ENCODE peak calls at places on chromosomes 2 and 18, in four cellular contexts. One of them, this sample, is unnamed.
A peak's percentile ranks its signal among the peaks of the same experiment; 100 is the strongest.

GRCh38 chr2:8580316-8581047 is 101.4 kb upstream of the ID2 start:
- DNase-seq in GM12865: no peak
- DNase-seq in NCI-H1092: no peak
- DNase-seq in stimulated activated naive CD8-positive, alpha-beta T cell treated with anti-CD3 and anti-CD28 coated beads, Interleukin-15, Interleukin-2, amounts not matched to agents 100 U/mL and 50 U/mL, for 24 hours: peak; percentile 55
- DNase-seq in this sample: peak; percentile 41

GRCh38 chr2:70094978-70095832 is 7.9 kb downstream of the PCBP1 start:
- DNase-seq in GM12865: peak; percentile 86
- DNase-seq in NCI-H1092: no peak
- DNase-seq in stimulated activated naive CD8-positive, alpha-beta T cell treated with anti-CD3 and anti-CD28 coated beads, Interleukin-15, Interleukin-2, amounts not matched to agents 100 U/mL and 50 U/mL, for 24 hours: peak; percentile 45
- DNase-seq in this sample: peak; percentile 94

GRCh38 chr2:19380532-19380931 is 22.1 kb upstream of the OSR1 start:
- DNase-seq in GM12865: no peak
- DNase-seq in NCI-H1092: no peak
- DNase-seq in stimulated activated naive CD8-positive, alpha-beta T cell treated with anti-CD3 and anti-CD28 coated beads, Interleukin-15, Interleukin-2, amounts not matched to agents 100 U/mL and 50 U/mL, for 24 hours: no peak
- DNase-seq in this sample: no peak

GRCh38 chr2:45909677-45910191 is 258.3 kb downstream of the PRKCE start:
- DNase-seq in GM12865: peak; percentile 77
- DNase-seq in NCI-H1092: no peak
- DNase-seq in stimulated activated naive CD8-positive, alpha-beta T cell treated with anti-CD3 and anti-CD28 coated beads, Interleukin-15, Interleukin-2, amounts not matched to agents 100 U/mL and 50 U/mL, for 24 hours: no peak
- DNase-seq in this sample: peak; percentile 49

GRCh38 chr2:26577442-26578433 is 63.4 kb downstream of the CIB4 start:
- DNase-seq in GM12865: peak; percentile 56
- DNase-seq in NCI-H1092: no peak
- DNase-seq in stimulated activated naive CD8-positive, alpha-beta T cell treated with anti-CD3 and anti-CD28 coated beads, Interleukin-15, Interleukin-2, amounts not matched to agents 100 U/mL and 50 U/mL, for 24 hours: peak; percentile 77
- DNase-seq in this sample: peak; percentile 70

GRCh38 chr18:23071285-23071684 is 64.0 kb upstream of the CABLES1 start:
- DNase-seq in GM12865: peak; percentile 92
- DNase-seq in NCI-H1092: no peak
- DNase-seq in stimulated activated naive CD8-positive, alpha-beta T cell treated with anti-CD3 and anti-CD28 coated beads, Interleukin-15, Interleukin-2, amounts not matched to agents 100 U/mL and 50 U/mL, for 24 hours: peak; percentile 72
- DNase-seq in this sample: peak; percentile 95

GRCh38 chr18:53796042-53796729 is 428.3 kb downstream of the MBD2 start:
- DNase-seq in GM12865: peak; percentile 37
- DNase-seq in NCI-H1092: no peak
- DNase-seq in stimulated activated naive CD8-positive, alpha-beta T cell treated with anti-CD3 and anti-CD28 coated beads, Interleukin-15, Interleukin-2, amounts not matched to agents 100 U/mL and 50 U/mL, for 24 hours: no peak
- DNase-seq in this sample: no peak

GRCh38 chr2:126889501-126890135 is 9.1 kb upstream of the TEX51 start:
- DNase-seq in GM12865: no peak
- DNase-seq in NCI-H1092: no peak
- DNase-seq in stimulated activated naive CD8-positive, alpha-beta T cell treated with anti-CD3 and anti-CD28 coated beads, Interleukin-15, Interleukin-2, amounts not matched to agents 100 U/mL and 50 U/mL, for 24 hours: no peak
- DNase-seq in this sample: no peak

GRCh38 chr2:11692966-11693521 is 23.0 kb upstream of the NTSR2 start:
- DNase-seq in GM12865: peak; percentile 73
- DNase-seq in NCI-H1092: peak; percentile 41
- DNase-seq in stimulated activated naive CD8-positive, alpha-beta T cell treated with anti-CD3 and anti-CD28 coated beads, Interleukin-15, Interleukin-2, amounts not matched to agents 100 U/mL and 50 U/mL, for 24 hours: peak; percentile 72
- DNase-seq in this sample: peak; percentile 79

GRCh38 chr2:42974697-42975357 is 182.4 kb upstream of the HAAO start:
- DNase-seq in GM12865: peak; percentile 52
- DNase-seq in NCI-H1092: no peak
- DNase-seq in stimulated activated naive CD8-positive, alpha-beta T cell treated with anti-CD3 and anti-CD28 coated beads, Interleukin-15, Interleukin-2, amounts not matched to agents 100 U/mL and 50 U/mL, for 24 hours: peak; percentile 72
- DNase-seq in this sample: peak; percentile 43

GRCh38 chr18:21115519-21116411 is 4.2 kb upstream of the ROCK1 start:
- DNase-seq in GM12865: no peak
- DNase-seq in NCI-H1092: no peak
- DNase-seq in stimulated activated naive CD8-positive, alpha-beta T cell treated with anti-CD3 and anti-CD28 coated beads, Interleukin-15, Interleukin-2, amounts not matched to agents 100 U/mL and 50 U/mL, for 24 hours: no peak
- DNase-seq in this sample: no peak

GRCh38 chr2:118852605-118853128 is 5.2 kb upstream of the EN1 start:
- DNase-seq in GM12865: no peak
- DNase-seq in NCI-H1092: no peak
- DNase-seq in stimulated activated naive CD8-positive, alpha-beta T cell treated with anti-CD3 and anti-CD28 coated beads, Interleukin-15, Interleukin-2, amounts not matched to agents 100 U/mL and 50 U/mL, for 24 hours: no peak
- DNase-seq in this sample: no peak

GRCh38 chr2:174059875-174060226 is 94.7 kb upstream of the SP3 start:
- DNase-seq in GM12865: no peak
- DNase-seq in NCI-H1092: no peak
- DNase-seq in stimulated activated naive CD8-positive, alpha-beta T cell treated with anti-CD3 and anti-CD28 coated beads, Interleukin-15, Interleukin-2, amounts not matched to agents 100 U/mL and 50 U/mL, for 24 hours: no peak
- DNase-seq in this sample: no peak

GRCh38 chr2:175630319-175631246 is 371.5 kb downstream of the LNPK start:
- DNase-seq in GM12865: no peak
- DNase-seq in NCI-H1092: peak; percentile 6
- DNase-seq in stimulated activated naive CD8-positive, alpha-beta T cell treated with anti-CD3 and anti-CD28 coated beads, Interleukin-15, Interleukin-2, amounts not matched to agents 100 U/mL and 50 U/mL, for 24 hours: no peak
- DNase-seq in this sample: no peak

GRCh38 chr2:96136123-96136720 is 2.1 kb downstream of the ASTL start:
- DNase-seq in GM12865: no peak
- DNase-seq in NCI-H1092: no peak
- DNase-seq in stimulated activated naive CD8-positive, alpha-beta T cell treated with anti-CD3 and anti-CD28 coated beads, Interleukin-15, Interleukin-2, amounts not matched to agents 100 U/mL and 50 U/mL, for 24 hours: no peak
- DNase-seq in this sample: no peak

GRCh38 chr2:226791487-226792081 is 8.0 kb downstream of the IRS1 start:
- DNase-seq in GM12865: peak; percentile 93
- DNase-seq in NCI-H1092: peak; percentile 80
- DNase-seq in stimulated activated naive CD8-positive, alpha-beta T cell treated with anti-CD3 and anti-CD28 coated beads, Interleukin-15, Interleukin-2, amounts not matched to agents 100 U/mL and 50 U/mL, for 24 hours: peak; percentile 94
- DNase-seq in this sample: peak; percentile 92

GRCh38 chr2:181178130-181178529 is 197.7 kb downstream of the UBE2E3 start:
- DNase-seq in GM12865: peak; percentile 29
- DNase-seq in NCI-H1092: no peak
- DNase-seq in stimulated activated naive CD8-positive, alpha-beta T cell treated with anti-CD3 and anti-CD28 coated beads, Interleukin-15, Interleukin-2, amounts not matched to agents 100 U/mL and 50 U/mL, for 24 hours: no peak
- DNase-seq in this sample: no peak

GRCh38 chr18:41391616-41392610 is 563.1 kb upstream of the PIK3C3 start:
- DNase-seq in GM12865: peak; percentile 12
- DNase-seq in NCI-H1092: peak; percentile 79
- DNase-seq in stimulated activated naive CD8-positive, alpha-beta T cell treated with anti-CD3 and anti-CD28 coated beads, Interleukin-15, Interleukin-2, amounts not matched to agents 100 U/mL and 50 U/mL, for 24 hours: peak; percentile 5
- DNase-seq in this sample: no peak

GRCh38 chr2:30934071-30934470 is 126.8 kb upstream of the CAPN13 start:
- DNase-seq in GM12865: no peak
- DNase-seq in NCI-H1092: no peak
- DNase-seq in stimulated activated naive CD8-positive, alpha-beta T cell treated with anti-CD3 and anti-CD28 coated beads, Interleukin-15, Interleukin-2, amounts not matched to agents 100 U/mL and 50 U/mL, for 24 hours: no peak
- DNase-seq in this sample: no peak

GRCh38 chr2:234632527-234633391 is 135.9 kb upstream of the ARL4C start:
- DNase-seq in GM12865: no peak
- DNase-seq in NCI-H1092: no peak
- DNase-seq in stimulated activated naive CD8-positive, alpha-beta T cell treated with anti-CD3 and anti-CD28 coated beads, Interleukin-15, Interleukin-2, amounts not matched to agents 100 U/mL and 50 U/mL, for 24 hours: no peak
- DNase-seq in this sample: no peak

GRCh38 chr2:112705576-112705975 is 15.2 kb upstream of the NT5DC4 start:
- DNase-seq in GM12865: no peak
- DNase-seq in NCI-H1092: no peak
- DNase-seq in stimulated activated naive CD8-positive, alpha-beta T cell treated with anti-CD3 and anti-CD28 coated beads, Interleukin-15, Interleukin-2, amounts not matched to agents 100 U/mL and 50 U/mL, for 24 hours: no peak
- DNase-seq in this sample: no peak

GRCh38 chr2:234991290-234991689 is 39.5 kb downstream of the SH3BP4 start:
- DNase-seq in GM12865: no peak
- DNase-seq in NCI-H1092: no peak
- DNase-seq in stimulated activated naive CD8-positive, alpha-beta T cell treated with anti-CD3 and anti-CD28 coated beads, Interleukin-15, Interleukin-2, amounts not matched to agents 100 U/mL and 50 U/mL, for 24 hours: no peak
- DNase-seq in this sample: no peak

GRCh38 chr2:164725542-164725941 is 104.3 kb upstream of the GRB14 start:
- DNase-seq in GM12865: no peak
- DNase-seq in NCI-H1092: no peak
- DNase-seq in stimulated activated naive CD8-positive, alpha-beta T cell treated with anti-CD3 and anti-CD28 coated beads, Interleukin-15, Interleukin-2, amounts not matched to agents 100 U/mL and 50 U/mL, for 24 hours: no peak
- DNase-seq in this sample: no peak

GRCh38 chr18:48787523-48788151 is 163.1 kb downstream of the SMAD7 start:
- DNase-seq in GM12865: no peak
- DNase-seq in NCI-H1092: no peak
- DNase-seq in stimulated activated naive CD8-positive, alpha-beta T cell treated with anti-CD3 and anti-CD28 coated beads, Interleukin-15, Interleukin-2, amounts not matched to agents 100 U/mL and 50 U/mL, for 24 hours: no peak
- DNase-seq in this sample: no peak

GRCh38 chr18:2905802-2906521 is 59.2 kb downstream of the EMILIN2 start:
- DNase-seq in GM12865: peak; percentile 66
- DNase-seq in NCI-H1092: no peak
- DNase-seq in stimulated activated naive CD8-positive, alpha-beta T cell treated with anti-CD3 and anti-CD28 coated beads, Interleukin-15, Interleukin-2, amounts not matched to agents 100 U/mL and 50 U/mL, for 24 hours: peak; percentile 73
- DNase-seq in this sample: no peak

GRCh38 chr2:38375711-38376345 is 1.2 kb downstream of the ATL2 start:
- DNase-seq in GM12865: no peak
- DNase-seq in NCI-H1092: no peak
- DNase-seq in stimulated activated naive CD8-positive, alpha-beta T cell treated with anti-CD3 and anti-CD28 coated beads, Interleukin-15, Interleukin-2, amounts not matched to agents 100 U/mL and 50 U/mL, for 24 hours: peak; percentile 64
- DNase-seq in this sample: no peak